ENCODE peak calls at places on chromosomes 11 and 22, in eight cellular contexts. R, N, J, Y, A, V, O and Z are unnamed samples.

GRCh38 chr11:15673408-15673811 is 558.7 kb downstream of the INSC start:
- DNase-seq in V (no peak), O (no peak), J (no peak), R (no peak), A (no peak), Y (peak; percentile 65), N (no peak), Z (no peak)

GRCh38 chr22:33274214-33274828 is 216.1 kb upstream of the SYN3 start:
- DNase-seq in J (no peak), Y (no peak), O (peak; percentile 22), N (no peak), A (no peak), R (no peak), V (no peak), Z (no peak)

GRCh38 chr22:30635273-30636225 is at the start of gene SLC35E4:
- DNase-seq in Y (peak; percentile 88), N (peak; percentile 88), R (peak; percentile 94), V (peak; percentile 93), A (peak; percentile 96), O (peak; percentile 86), J (peak; percentile 93), Z (peak; percentile 93)

GRCh38 chr22:25759825-25760231 is 17.8 kb downstream of the MYO18B start:
- DNase-seq in Y (peak; percentile 89), J (no peak), A (no peak), V (no peak), R (no peak), N (no peak), O (peak; percentile 84), Z (peak; percentile 45)

GRCh38 chr11:64687641-64688533 is 35.1 kb downstream of the NRXN2 start:
- DNase-seq in V (no peak), J (no peak), Y (no peak), N (no peak), O (no peak), A (no peak), R (no peak), Z (no peak)

GRCh38 chr11:112292785-112293407 is 32.2 kb upstream of the PLET1 start:
- DNase-seq in A (no peak), J (no peak), Y (peak; percentile 60), R (no peak), N (no peak), V (no peak), O (peak; percentile 16), Z (no peak)

GRCh38 chr11:33329705-33330329 is 72.6 kb downstream of the HIPK3 start:
- DNase-seq in A (peak; percentile 48), O (peak; percentile 76), N (peak; percentile 21), V (no peak), R (peak; percentile 14), J (peak; percentile 12), Y (peak; percentile 70), Z (peak; percentile 69)

GRCh38 chr22:30876925-30877553 is 91.5 kb downstream of the MORC2 start:
- DNase-seq in A (no peak), Y (no peak), J (no peak), O (no peak), R (no peak), N (peak; percentile 43), V (no peak), Z (peak; percentile 52)

GRCh38 chr11:2297623-2298030 is 4.1 kb downstream of the C11orf21 start:
- DNase-seq in V (no peak), A (no peak), Y (no peak), J (no peak), N (no peak), O (no peak), R (no peak), Z (no peak)

GRCh38 chr11:17478064-17478463 is 1.4 kb upstream of the ABCC8 start:
- DNase-seq in N (no peak), Y (no peak), J (no peak), A (no peak), O (no peak), V (no peak), R (no peak), Z (no peak)